ENCODE peak calls at places on chromosomes 13 and 19, in eight cellular contexts. H is PC-3, R is endodermal cell, W is RWPE2, B is heart right ventricle, M is mucosa of descending colon, O is cardiac muscle cell, K is neural progenitor cell. E is an unnamed sample. For H3K36me3, the result is how much of the 10 kb centered on the place peaks cover.

GRCh38 chr13:76854894-76855293 is 31.3 kb downstream of the KCTD12 start:
- DNase-seq in H (peak), R (no peak), W (no peak), B (no peak), M (no peak), O (no peak), K (no peak), E (no peak)

GRCh38 chr13:106491928-106492327 is 43.5 kb downstream of the EFNB2 start:
- DNase-seq in H (no peak), R (no peak), W (no peak), B (no peak), M (no peak), O (no peak), K (no peak), E (no peak)

GRCh38 chr13:22948421-22948820 is 232.4 kb upstream of the SGCG start:
- DNase-seq in H (no peak), R (peak), W (no peak), B (no peak), M (no peak), O (no peak), K (no peak), E (no peak)

GRCh38 chr19:30669329-30670010 is 297.3 kb downstream of the ZNF536 start:
- DNase-seq in H (peak), R (peak), W (no peak), B (peak), M (peak), O (peak), K (peak), E (no peak)

GRCh38 chr13:102536695-102537485 is 59.9 kb upstream of the TPP2 start:
- DNase-seq in H (no peak), R (no peak), W (no peak), B (no peak), M (no peak), O (no peak), K (no peak), E (no peak)

GRCh38 chr13:48621056-48621455 is 32.7 kb upstream of the CYSLTR2 start:
- DNase-seq in H (no peak), R (peak), W (no peak), B (no peak), M (no peak), O (no peak), K (no peak), E (no peak)

GRCh38 chr13:38415233-38415632 is 65.6 kb downstream of the UFM1 start:
- DNase-seq in H (no peak), R (no peak), W (no peak), B (no peak), M (no peak), O (no peak), K (no peak), E (peak)

GRCh38 chr13:29802621-29803020 is 47.8 kb downstream of the UBL3 start:
- DNase-seq in H (no peak), R (no peak), W (no peak), B (no peak), M (no peak), O (peak), K (no peak), E (no peak)

GRCh38 chr13:109529964-109530363 is 256.4 kb downstream of the IRS2 start:
- DNase-seq in H (no peak), R (no peak), W (no peak), B (no peak), M (no peak), O (no peak), K (no peak), E (no peak)

GRCh38 chr19:40143612-40144011 is 47.6 kb upstream of the MAP3K10 start:
- DNase-seq in H (no peak), R (no peak), W (no peak), B (peak), M (peak), O (no peak), K (no peak), E (peak)

GRCh38 chr13:32537580-32538233 is 888 bp downstream of the N4BP2L2 start:
- DNase-seq in H (no peak), R (peak), W (no peak), B (peak), M (peak), O (no peak), K (no peak), E (no peak)

GRCh38 chr13:94707400-94708021 is 4.8 kb downstream of the SOX21 start:
- DNase-seq in H (no peak), R (peak), W (no peak), B (no peak), M (no peak), O (no peak), K (peak), E (no peak)

DNA sequence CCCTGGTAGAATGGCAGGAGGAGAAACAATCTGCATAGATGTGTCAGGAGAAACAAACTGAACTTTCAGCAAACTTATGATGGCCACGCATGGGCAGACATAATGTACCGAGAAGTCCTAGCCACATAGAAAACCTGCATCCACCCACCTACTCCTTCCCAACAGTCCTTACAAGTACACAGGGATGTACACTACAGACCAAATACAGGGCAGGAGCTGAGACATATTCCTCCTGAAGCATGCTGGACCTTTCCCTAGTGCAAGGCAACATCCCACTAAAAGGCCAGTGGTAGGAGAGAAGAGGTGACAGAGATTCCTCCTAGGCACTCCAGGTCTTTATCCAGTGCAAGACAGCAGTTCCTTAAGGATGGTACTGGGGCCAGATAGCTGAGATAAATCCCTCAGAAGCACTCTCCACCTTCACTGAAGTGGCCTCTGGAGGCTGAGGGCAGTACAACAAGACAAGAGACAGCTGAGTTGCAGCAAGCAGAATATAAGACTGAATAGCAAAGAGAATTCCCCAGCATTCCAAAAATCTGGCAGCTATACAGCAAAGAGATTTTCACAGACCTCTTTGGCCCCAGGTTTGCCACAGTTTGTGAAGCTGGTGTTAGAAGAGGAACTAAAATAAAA is 18.3 kb downstream of the VWA8 start:
- DNase-seq in H (peak), R (peak), W (no peak), B (no peak), M (no peak), O (peak), K (peak), E (no peak)
- TF ChIP-seq CTCF in H (peak), R (peak), W (peak), B (no peak), M (no peak), O (peak), K (peak), E (peak)

GRCh38 chr13:50646070-50646469 is 197.4 kb downstream of the DLEU7 start:
- DNase-seq in H (no peak), R (no peak), W (no peak), B (no peak), M (no peak), O (no peak), K (no peak), E (no peak)

GRCh38 chr13:50651916-50652315 is 191.6 kb downstream of the DLEU7 start:
- DNase-seq in H (no peak), R (no peak), W (no peak), B (no peak), M (no peak), O (no peak), K (no peak), E (no peak)

GRCh38 chr13:50650478-50650877 is 193.0 kb downstream of the DLEU7 start:
- DNase-seq in H (no peak), R (no peak), W (no peak), B (no peak), M (no peak), O (no peak), K (no peak), E (no peak)

GRCh38 chr13:50654341-50654740 is 189.2 kb downstream of the DLEU7 start:
- DNase-seq in H (no peak), R (no peak), W (no peak), B (no peak), M (no peak), O (no peak), K (no peak), E (no peak)

DNA sequence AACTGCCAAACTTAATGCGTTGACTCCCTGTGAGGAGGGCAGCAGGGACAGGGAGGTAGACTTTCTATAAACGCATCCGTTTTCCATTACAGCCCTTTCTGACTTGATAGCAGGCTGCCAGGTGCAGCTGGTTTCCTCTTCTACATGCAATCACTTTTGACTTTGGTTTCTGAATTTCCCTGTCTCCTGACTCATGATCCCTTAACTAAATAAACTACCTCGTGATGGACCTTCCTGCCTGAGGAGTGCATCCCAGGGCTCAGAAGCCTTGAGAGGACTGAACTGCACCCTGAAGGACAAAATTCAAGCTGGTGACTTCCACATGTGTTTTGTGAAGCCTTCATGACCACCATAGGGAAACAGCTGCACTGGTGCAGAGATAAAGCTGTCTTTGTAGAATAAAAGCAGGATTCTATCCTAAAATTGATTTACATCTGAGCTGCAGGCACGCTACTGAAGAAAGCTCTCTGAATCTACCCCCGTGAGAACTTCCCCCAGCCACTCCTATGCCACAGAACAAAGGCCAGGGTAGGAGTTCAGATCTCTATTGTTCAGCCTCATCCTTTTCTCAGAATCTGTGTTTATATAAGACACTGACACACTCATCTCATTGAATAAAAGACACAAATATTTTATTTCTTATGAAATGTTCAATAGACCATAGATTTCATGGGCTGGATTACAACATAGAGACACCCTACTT is 192.4 kb downstream of the DLEU7 start:
- DNase-seq in H (no peak), R (no peak), W (no peak), B (no peak), M (no peak), O (no peak), K (no peak), E (no peak)
- H3K4me3 ChIP-seq in H (no peak), R (no peak), W (no peak), B (no peak), M (no peak), O (no peak), K (no peak), E (no peak)

GRCh38 chr19:38697641-38698071 is 46.6 kb downstream of the CAPN12 start:
- DNase-seq in H (no peak), R (no peak), W (no peak), B (no peak), M (no peak), O (no peak), K (no peak), E (no peak)
- H3K36me3 ChIP-seq in H (half or more), R (half or more), W (half or more), B (under half), M (under half), O (under half), K (under half), E (under half)

DNA sequence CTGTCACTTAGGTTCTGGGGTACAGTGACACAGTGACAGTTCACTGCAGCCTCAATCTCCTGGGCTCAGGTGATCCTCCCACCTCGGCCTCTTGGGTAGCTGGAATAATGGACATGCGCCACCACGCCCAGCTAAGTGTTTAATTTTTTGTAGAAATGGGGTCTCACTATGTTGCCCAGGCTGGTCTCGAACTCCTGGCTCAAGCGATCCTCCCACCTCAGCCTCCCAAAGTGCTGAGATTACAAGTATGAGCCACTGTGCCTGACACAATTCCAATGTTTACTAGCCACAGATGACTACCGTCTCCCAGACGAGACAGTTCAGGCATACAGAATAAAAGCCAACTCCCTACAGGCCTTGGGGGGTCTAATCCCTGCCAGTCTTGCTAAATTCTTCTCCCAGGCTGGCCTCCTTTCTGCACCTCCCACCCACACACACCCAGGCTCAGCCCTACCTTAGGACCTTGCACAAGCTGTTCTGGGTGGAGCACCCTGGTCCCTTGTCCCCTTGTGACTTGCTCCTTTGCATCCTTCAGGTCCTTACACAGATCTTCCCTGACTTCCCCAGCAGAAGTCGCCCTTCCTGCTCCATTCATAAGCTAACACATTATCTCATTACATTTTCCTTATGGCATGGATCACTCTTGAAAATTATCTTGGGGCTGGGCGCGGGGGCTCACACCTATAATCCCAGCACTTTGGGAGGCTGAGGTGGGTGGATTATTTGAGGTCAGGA is 106.4 kb downstream of the INSR start:
- DNase-seq in H (no peak), R (no peak), W (no peak), B (no peak), M (no peak), O (no peak), K (no peak), E (no peak)
- TF ChIP-seq CTCF in H (no peak), R (no peak), W (no peak), B (no peak), M (no peak), O (no peak), K (no peak), E (no peak)

E was measured in GM06990.